ENCODE peak calls at places on chromosomes 11 and 22, in five cellular contexts. One of them, this sample, is unnamed.

GRCh38 chr11:66862559-66863037 is 5.7 kb downstream of the LRFN4 start:
- DNase-seq in activated CD4-positive, alpha-beta T cell treated with anti-CD3 and anti-CD28 coated beads, Interleukin-2, amount 50 U/mL, for 48 hours: no peak
- DNase-seq in ELR: no peak
- DNase-seq in WTC11: no peak
- DNase-seq in posterior cingulate gyrus: no peak
- DNase-seq in this sample: no peak

GRCh38 chr11:124233376-124233775 is 7.5 kb upstream of the OR8G1 start:
- DNase-seq in activated CD4-positive, alpha-beta T cell treated with anti-CD3 and anti-CD28 coated beads, Interleukin-2, amount 50 U/mL, for 48 hours: no peak
- DNase-seq in posterior cingulate gyrus: no peak
- DNase-seq in ELR: no peak
- DNase-seq in WTC11: no peak
- DNase-seq in this sample: no peak

GRCh38 chr11:128603752-128604472 is 16.6 kb upstream of the ETS1 start:
- DNase-seq in WTC11: no peak
- DNase-seq in ELR: peak
- DNase-seq in activated CD4-positive, alpha-beta T cell treated with anti-CD3 and anti-CD28 coated beads, Interleukin-2, amount 50 U/mL, for 48 hours: no peak
- DNase-seq in posterior cingulate gyrus: no peak
- DNase-seq in this sample: no peak

GRCh38 chr22:48224332-48224731 is 1461.9 kb downstream of the TBC1D22A start:
- DNase-seq in posterior cingulate gyrus: no peak
- DNase-seq in ELR: no peak
- DNase-seq in WTC11: no peak
- DNase-seq in activated CD4-positive, alpha-beta T cell treated with anti-CD3 and anti-CD28 coated beads, Interleukin-2, amount 50 U/mL, for 48 hours: no peak
- DNase-seq in this sample: no peak

GRCh38 chr22:22673099-22673498 is 28.7 kb downstream of the GGTLC2 start:
- DNase-seq in WTC11: no peak
- DNase-seq in activated CD4-positive, alpha-beta T cell treated with anti-CD3 and anti-CD28 coated beads, Interleukin-2, amount 50 U/mL, for 48 hours: no peak
- DNase-seq in posterior cingulate gyrus: no peak
- DNase-seq in ELR: no peak
- DNase-seq in this sample: no peak

GRCh38 chr11:113773092-113773415 is 438 bp downstream of the ZW10 start:
- DNase-seq in posterior cingulate gyrus: no peak
- DNase-seq in ELR: peak
- DNase-seq in activated CD4-positive, alpha-beta T cell treated with anti-CD3 and anti-CD28 coated beads, Interleukin-2, amount 50 U/mL, for 48 hours: no peak
- DNase-seq in WTC11: peak
- DNase-seq in this sample: peak

GRCh38 chr11:28615542-28615941 is 507.4 kb downstream of the METTL15 start:
- DNase-seq in ELR: no peak
- DNase-seq in activated CD4-positive, alpha-beta T cell treated with anti-CD3 and anti-CD28 coated beads, Interleukin-2, amount 50 U/mL, for 48 hours: no peak
- DNase-seq in posterior cingulate gyrus: no peak
- DNase-seq in WTC11: no peak
- DNase-seq in this sample: no peak

GRCh38 chr11:64063741-64064140 is 28.0 kb downstream of the FLRT1 start:
- DNase-seq in posterior cingulate gyrus: no peak
- DNase-seq in activated CD4-positive, alpha-beta T cell treated with anti-CD3 and anti-CD28 coated beads, Interleukin-2, amount 50 U/mL, for 48 hours: no peak
- DNase-seq in ELR: no peak
- DNase-seq in WTC11: no peak
- DNase-seq in this sample: no peak

GRCh38 chr11:30018443-30018842 is 1.6 kb upstream of the KCNA4 start:
- DNase-seq in posterior cingulate gyrus: no peak
- DNase-seq in activated CD4-positive, alpha-beta T cell treated with anti-CD3 and anti-CD28 coated beads, Interleukin-2, amount 50 U/mL, for 48 hours: no peak
- DNase-seq in WTC11: no peak
- DNase-seq in ELR: no peak
- DNase-seq in this sample: no peak

GRCh38 chr11:127994736-127995135 is 592.6 kb downstream of the ETS1 start:
- DNase-seq in posterior cingulate gyrus: no peak
- DNase-seq in ELR: peak
- DNase-seq in WTC11: no peak
- DNase-seq in activated CD4-positive, alpha-beta T cell treated with anti-CD3 and anti-CD28 coated beads, Interleukin-2, amount 50 U/mL, for 48 hours: no peak
- DNase-seq in this sample: peak

GRCh38 chr11:18312012-18312411 is 9.9 kb downstream of the HPS5 start:
- DNase-seq in posterior cingulate gyrus: no peak
- DNase-seq in WTC11: no peak
- DNase-seq in ELR: no peak
- DNase-seq in activated CD4-positive, alpha-beta T cell treated with anti-CD3 and anti-CD28 coated beads, Interleukin-2, amount 50 U/mL, for 48 hours: no peak
- DNase-seq in this sample: no peak

GRCh38 chr11:47857485-47858168 is 9.5 kb upstream of the NUP160 start:
- DNase-seq in posterior cingulate gyrus: no peak
- DNase-seq in ELR: no peak
- DNase-seq in activated CD4-positive, alpha-beta T cell treated with anti-CD3 and anti-CD28 coated beads, Interleukin-2, amount 50 U/mL, for 48 hours: no peak
- DNase-seq in WTC11: no peak
- DNase-seq in this sample: no peak

GRCh38 chr11:128458316-128458715 is 129.0 kb downstream of the ETS1 start:
- DNase-seq in activated CD4-positive, alpha-beta T cell treated with anti-CD3 and anti-CD28 coated beads, Interleukin-2, amount 50 U/mL, for 48 hours: no peak
- DNase-seq in WTC11: no peak
- DNase-seq in posterior cingulate gyrus: no peak
- DNase-seq in ELR: peak
- DNase-seq in this sample: peak

GRCh38 chr11:35088226-35088625 is 50.7 kb upstream of the CD44 start:
- DNase-seq in ELR: no peak
- DNase-seq in activated CD4-positive, alpha-beta T cell treated with anti-CD3 and anti-CD28 coated beads, Interleukin-2, amount 50 U/mL, for 48 hours: no peak
- DNase-seq in posterior cingulate gyrus: no peak
- DNase-seq in WTC11: no peak
- DNase-seq in this sample: no peak

GRCh38 chr11:36627471-36627870 is 29.4 kb upstream of the RAG2 start:
- DNase-seq in posterior cingulate gyrus: no peak
- DNase-seq in ELR: no peak
- DNase-seq in activated CD4-positive, alpha-beta T cell treated with anti-CD3 and anti-CD28 coated beads, Interleukin-2, amount 50 U/mL, for 48 hours: no peak
- DNase-seq in WTC11: no peak
- DNase-seq in this sample: no peak

GRCh38 chr11:81792416-81792815 is 941.2 kb downstream of the FAM181B start:
- DNase-seq in WTC11: no peak
- DNase-seq in posterior cingulate gyrus: no peak
- DNase-seq in ELR: no peak
- DNase-seq in activated CD4-positive, alpha-beta T cell treated with anti-CD3 and anti-CD28 coated beads, Interleukin-2, amount 50 U/mL, for 48 hours: no peak
- DNase-seq in this sample: no peak

GRCh38 chr11:72144807-72145565 is 9.5 kb downstream of the FOLR3 start:
- DNase-seq in WTC11: no peak
- DNase-seq in activated CD4-positive, alpha-beta T cell treated with anti-CD3 and anti-CD28 coated beads, Interleukin-2, amount 50 U/mL, for 48 hours: no peak
- DNase-seq in ELR: peak
- DNase-seq in posterior cingulate gyrus: no peak
- DNase-seq in this sample: peak

GRCh38 chr22:23542933-23543332 is 37.2 kb downstream of the IGLL1 start:
- DNase-seq in WTC11: no peak
- DNase-seq in ELR: peak
- DNase-seq in posterior cingulate gyrus: no peak
- DNase-seq in activated CD4-positive, alpha-beta T cell treated with anti-CD3 and anti-CD28 coated beads, Interleukin-2, amount 50 U/mL, for 48 hours: no peak
- DNase-seq in this sample: peak

GRCh38 chr11:78768345-78768744 is 193.7 kb upstream of the NARS2 start:
- DNase-seq in WTC11: no peak
- DNase-seq in ELR: no peak
- DNase-seq in activated CD4-positive, alpha-beta T cell treated with anti-CD3 and anti-CD28 coated beads, Interleukin-2, amount 50 U/mL, for 48 hours: no peak
- DNase-seq in posterior cingulate gyrus: no peak
- DNase-seq in this sample: peak

This sample was measured in RPMI7951.